ENCODE peak calls at places on chromosome 9, in five cellular contexts. X, F, T, M and G are unnamed samples.
A peak's percentile ranks its signal among the peaks of the same experiment; 100 is the strongest.

GRCh38 chr9:29039258-29039657 is 1466.0 kb upstream of the C9orf72 start:
- DNase-seq in T (no peak), X (peak; percentile 7), F (no peak), M (no peak), G (no peak)

GRCh38 chr9:70553718-70554673 is 139.5 kb upstream of the KLF9 start:
- DNase-seq in T (no peak), M (peak; percentile 39), X (peak; percentile 61), F (peak; percentile 50), G (no peak)

GRCh38 chr9:136525841-136526499 is 19.9 kb downstream of the NOTCH1 start:
- DNase-seq in X (no peak), F (no peak), M (peak; percentile 79), T (no peak), G (no peak)

GRCh38 chr9:20297646-20298084 is 324.6 kb downstream of the MLLT3 start:
- DNase-seq in T (peak; percentile 68), F (no peak), M (no peak), X (no peak), G (peak; percentile 14)

GRCh38 chr9:125146247-125146646 is 2.9 kb upstream of the SCAI start:
- DNase-seq in X (no peak), T (peak; percentile 87), F (no peak), M (no peak), G (no peak)

GRCh38 chr9:88179080-88179521 is 40.8 kb upstream of the SPATA31C2 start:
- DNase-seq in T (no peak), F (no peak), M (no peak), X (no peak), G (no peak)

GRCh38 chr9:82601272-82601835 is 461.6 kb downstream of the RASEF start:
- DNase-seq in F (no peak), T (no peak), M (no peak), X (no peak), G (no peak)

GRCh38 chr9:137953683-137954438 is 76.3 kb downstream of the CACNA1B start:
- DNase-seq in M (no peak), T (no peak), F (no peak), X (no peak), G (no peak)

GRCh38 chr9:36450110-36450732 is 50.2 kb upstream of the RNF38 start:
- DNase-seq in X (peak; percentile 9), T (peak; percentile 18), M (peak; percentile 64), F (no peak), G (no peak)

GRCh38 chr9:137486545-137487453 is 27.7 kb upstream of the NSMF start:
- DNase-seq in M (no peak), X (no peak), F (no peak), T (no peak), G (no peak)

GRCh38 chr9:107650321-107650720 is 160.8 kb upstream of the KLF4 start:
- DNase-seq in F (no peak), M (no peak), T (peak; percentile 11), X (no peak), G (peak; percentile 80)

GRCh38 chr9:69946800-69947437 is 96.7 kb upstream of the MAMDC2 start:
- DNase-seq in F (peak; percentile 70), M (no peak), X (peak; percentile 83), T (peak; percentile 59), G (peak; percentile 71)

GRCh38 chr9:77015291-77016048 is 4.0 kb upstream of the FOXB2 start:
- DNase-seq in T (no peak), X (no peak), M (peak; percentile 35), F (no peak), G (no peak)

GRCh38 chr9:132994410-132995120 is 16.1 kb downstream of the GFI1B start:
- DNase-seq in M (peak; percentile 45), F (no peak), T (no peak), X (no peak), G (no peak)

GRCh38 chr9:81002242-81002641 is 687.1 kb downstream of the TLE1 start:
- DNase-seq in T (no peak), M (no peak), X (peak; percentile 88), F (peak; percentile 54), G (no peak)

GRCh38 chr9:23665051-23665450 is 161.0 kb downstream of the ELAVL2 start:
- DNase-seq in F (no peak), T (no peak), M (peak; percentile 27), X (no peak), G (no peak)

GRCh38 chr9:34553511-34554021 is 30.8 kb upstream of the ENHO start:
- DNase-seq in X (no peak), M (no peak), T (no peak), F (no peak), G (no peak)

GRCh38 chr9:98379572-98379971 is 124.1 kb upstream of the TBC1D2 start:
- DNase-seq in F (no peak), X (no peak), M (no peak), T (no peak), G (no peak)

GRCh38 chr9:100375677-100376076 is 22.9 kb upstream of the TEX10 start:
- DNase-seq in T (no peak), X (no peak), F (no peak), M (no peak), G (no peak)

GRCh38 chr9:122382901-122383850 is 12.4 kb downstream of the PTGS1 start:
- DNase-seq in T (no peak), M (no peak), F (no peak), X (no peak), G (peak; percentile 54)

GRCh38 chr9:114678847-114679246 is 3.1 kb downstream of the TEX48 start:
- DNase-seq in M (no peak), F (no peak), T (no peak), X (no peak), G (no peak)

GRCh38 chr9:4792054-4792571 is 631 bp upstream of the RCL1 start:
- DNase-seq in M (no peak), X (no peak), T (no peak), F (no peak), G (no peak)

GRCh38 chr9:120663950-120664349 is 50.3 kb downstream of the MEGF9 start:
- DNase-seq in X (no peak), M (no peak), F (no peak), T (no peak), G (no peak)

GRCh38 chr9:114693248-114693895 is 11.4 kb upstream of the TEX48 start:
- DNase-seq in F (no peak), T (no peak), M (no peak), X (no peak), G (no peak)

GRCh38 chr9:131545786-131546335 is 538 bp downstream of the PRRT1B start:
- DNase-seq in F (no peak), T (no peak), M (no peak), X (no peak), G (no peak)

GRCh38 chr9:131539223-131539923 is 6.0 kb upstream of the PRRT1B start:
- DNase-seq in F (no peak), M (no peak), X (no peak), T (no peak), G (no peak)

GRCh38 chr9:131543141-131543540 is 2.2 kb upstream of the PRRT1B start:
- DNase-seq in F (no peak), M (no peak), X (no peak), T (no peak), G (no peak)

GRCh38 chr9:131546336-131547084 is 1.2 kb downstream of the PRRT1B start:
- DNase-seq in T (no peak), F (no peak), M (no peak), X (no peak), G (no peak)

GRCh38 chr9:131545003-131545785 is at the start of gene PRRT1B:
- DNase-seq in F (peak; percentile 7), T (no peak), X (no peak), M (no peak), G (no peak)
- H3K4me3 ChIP-seq in F (peak within 1 kb of the TSS; percentile 28), T (no peak within 1 kb of the TSS), X (no peak within 1 kb of the TSS), M (no peak within 1 kb of the TSS), G (no peak within 1 kb of the TSS)

GRCh38 chr9:18438951-18439350 is 35.0 kb upstream of the ADAMTSL1 start:
- DNase-seq in T (no peak), X (no peak), M (no peak), F (no peak), G (no peak)
- H3K4me3 ChIP-seq in T (peak overlapping the region; percentile 52), X (no peak overlapping the region), M (no peak overlapping the region), F (peak overlapping the region; percentile 47), G (peak overlapping the region; percentile 38)

GRCh38 chr9:110093871-110094270 is 114.1 kb downstream of the C9orf152 start:
- DNase-seq in X (no peak), M (no peak), T (no peak), F (no peak), G (no peak)
- H3K4me3 ChIP-seq in X (no peak overlapping the region), M (no peak overlapping the region), T (no peak overlapping the region), F (no peak overlapping the region), G (no peak overlapping the region)

GRCh38 chr9:111271481-111272080 is 58.4 kb downstream of the OR2K2 start:
- DNase-seq in M (no peak), T (no peak), F (no peak), X (no peak), G (no peak)
- H3K4me3 ChIP-seq in M (no peak overlapping the region), T (no peak overlapping the region), F (no peak overlapping the region), X (no peak overlapping the region), G (no peak overlapping the region)